ENCODE peak calls at places on chromosomes 11 and 22, in six cellular contexts. One of them, this sample, is unnamed.

GRCh38 chr11:116707746-116708145 is 65.0 kb downstream of the BUD13 start:
- DNase-seq in trophoblast cell: no peak
- DNase-seq in mesenchymal stem cell: no peak
- DNase-seq in H1: no peak
- DNase-seq in H9: no peak
- DNase-seq in IMR-90: no peak
- DNase-seq in this sample: no peak

GRCh38 chr22:35227248-35227647 is 30.0 kb upstream of the HMGXB4 start:
- DNase-seq in H1: no peak
- DNase-seq in H9: no peak
- DNase-seq in IMR-90: no peak
- DNase-seq in trophoblast cell: no peak
- DNase-seq in mesenchymal stem cell: no peak
- DNase-seq in this sample: no peak

GRCh38 chr11:112163875-112164521 is at the start of gene IL18:
- DNase-seq in IMR-90: no peak
- DNase-seq in mesenchymal stem cell: peak
- DNase-seq in H9: peak
- DNase-seq in trophoblast cell: peak
- DNase-seq in H1: no peak
- DNase-seq in this sample: no peak

GRCh38 chr11:69700278-69701140 is 3.3 kb downstream of the FGF19 start:
- DNase-seq in H1: no peak
- DNase-seq in mesenchymal stem cell: peak
- DNase-seq in IMR-90: peak
- DNase-seq in trophoblast cell: no peak
- DNase-seq in H9: peak
- DNase-seq in this sample: no peak

GRCh38 chr11:69293819-69294505 is at the start of gene MYEOV:
- DNase-seq in IMR-90: no peak
- DNase-seq in trophoblast cell: peak
- DNase-seq in H9: peak
- DNase-seq in H1: peak
- DNase-seq in mesenchymal stem cell: peak
- DNase-seq in this sample: no peak

GRCh38 chr11:3849297-3849874 is 6.1 kb upstream of the STIM1 start:
- DNase-seq in trophoblast cell: peak
- DNase-seq in H9: no peak
- DNase-seq in H1: no peak
- DNase-seq in mesenchymal stem cell: peak
- DNase-seq in IMR-90: peak
- DNase-seq in this sample: peak

GRCh38 chr11:28756977-28757376 is 648.8 kb downstream of the METTL15 start:
- DNase-seq in trophoblast cell: no peak
- DNase-seq in H9: no peak
- DNase-seq in IMR-90: peak
- DNase-seq in H1: no peak
- DNase-seq in mesenchymal stem cell: peak
- DNase-seq in this sample: no peak

GRCh38 chr11:24286238-24286637 is 210.6 kb upstream of the LUZP2 start:
- DNase-seq in mesenchymal stem cell: peak
- DNase-seq in H9: no peak
- DNase-seq in H1: no peak
- DNase-seq in IMR-90: no peak
- DNase-seq in trophoblast cell: no peak
- DNase-seq in this sample: no peak

GRCh38 chr22:30270841-30271240 is 4.2 kb upstream of the OSM start:
- DNase-seq in H9: no peak
- DNase-seq in IMR-90: peak
- DNase-seq in mesenchymal stem cell: peak
- DNase-seq in trophoblast cell: peak
- DNase-seq in H1: no peak
- DNase-seq in this sample: no peak

GRCh38 chr11:66443602-66444001 is 5.0 kb upstream of the MRPL11 start:
- DNase-seq in H1: no peak
- DNase-seq in H9: no peak
- DNase-seq in mesenchymal stem cell: peak
- DNase-seq in trophoblast cell: no peak
- DNase-seq in IMR-90: peak
- DNase-seq in this sample: no peak

GRCh38 chr11:112651345-112651744 is 309.9 kb upstream of the NCAM1 start:
- DNase-seq in mesenchymal stem cell: no peak
- DNase-seq in IMR-90: no peak
- DNase-seq in H1: no peak
- DNase-seq in trophoblast cell: no peak
- DNase-seq in H9: no peak
- DNase-seq in this sample: no peak

GRCh38 chr22:20280866-20281265 is 12.7 kb upstream of the RTN4R start:
- DNase-seq in mesenchymal stem cell: no peak
- DNase-seq in trophoblast cell: no peak
- DNase-seq in H9: no peak
- DNase-seq in H1: no peak
- DNase-seq in IMR-90: no peak
- DNase-seq in this sample: no peak

GRCh38 chr11:47175746-47176327 is 842 bp downstream of the ARFGAP2 start:
- DNase-seq in mesenchymal stem cell: no peak
- DNase-seq in H9: no peak
- DNase-seq in H1: no peak
- DNase-seq in trophoblast cell: peak
- DNase-seq in IMR-90: no peak
- DNase-seq in this sample: no peak

GRCh38 chr11:13959001-13959400 is 3.5 kb upstream of the SPON1 start:
- DNase-seq in H1: no peak
- DNase-seq in IMR-90: no peak
- DNase-seq in H9: no peak
- DNase-seq in trophoblast cell: no peak
- DNase-seq in mesenchymal stem cell: no peak
- DNase-seq in this sample: no peak

GRCh38 chr11:15903246-15903645 is 453.1 kb downstream of the SOX6 start:
- DNase-seq in H9: no peak
- DNase-seq in H1: no peak
- DNase-seq in trophoblast cell: peak
- DNase-seq in IMR-90: no peak
- DNase-seq in mesenchymal stem cell: no peak
- DNase-seq in this sample: no peak

GRCh38 chr11:66429983-66430602 is 8.6 kb downstream of the MRPL11 start:
- DNase-seq in H9: peak
- DNase-seq in trophoblast cell: peak
- DNase-seq in IMR-90: peak
- DNase-seq in mesenchymal stem cell: peak
- DNase-seq in H1: peak
- DNase-seq in this sample: peak

GRCh38 chr11:126400019-126400962 is 44.8 kb downstream of the ST3GAL4 start:
- DNase-seq in IMR-90: no peak
- DNase-seq in H1: no peak
- DNase-seq in H9: no peak
- DNase-seq in mesenchymal stem cell: no peak
- DNase-seq in trophoblast cell: no peak
- DNase-seq in this sample: no peak

GRCh38 chr11:130519128-130519932 is 70.9 kb downstream of the ADAMTS15 start:
- DNase-seq in mesenchymal stem cell: no peak
- DNase-seq in IMR-90: no peak
- DNase-seq in H9: no peak
- DNase-seq in trophoblast cell: no peak
- DNase-seq in H1: no peak
- DNase-seq in this sample: no peak

GRCh38 chr22:46149998-46150549 is at the start of gene PPARA:
- DNase-seq in H1: no peak
- DNase-seq in H9: peak
- DNase-seq in IMR-90: peak
- DNase-seq in mesenchymal stem cell: peak
- DNase-seq in trophoblast cell: peak
- DNase-seq in this sample: peak

GRCh38 chr11:26805001-26805400 is 83.1 kb upstream of the SLC5A12 start:
- DNase-seq in H1: no peak
- DNase-seq in IMR-90: no peak
- DNase-seq in mesenchymal stem cell: peak
- DNase-seq in trophoblast cell: no peak
- DNase-seq in H9: no peak
- DNase-seq in this sample: no peak

GRCh38 chr22:31345331-31346254 is 553 bp downstream of the PATZ1 start:
- DNase-seq in H1: peak
- DNase-seq in mesenchymal stem cell: peak
- DNase-seq in H9: peak
- DNase-seq in trophoblast cell: peak
- DNase-seq in IMR-90: peak
- DNase-seq in this sample: peak

GRCh38 chr11:94746721-94747120 is 21.4 kb upstream of the AMOTL1 start:
- DNase-seq in mesenchymal stem cell: no peak
- DNase-seq in trophoblast cell: peak
- DNase-seq in H1: no peak
- DNase-seq in IMR-90: no peak
- DNase-seq in H9: no peak
- DNase-seq in this sample: no peak

GRCh38 chr11:107563702-107564101 is 1.8 kb downstream of the ALKBH8 start:
- DNase-seq in H9: no peak
- DNase-seq in IMR-90: peak
- DNase-seq in H1: no peak
- DNase-seq in mesenchymal stem cell: peak
- DNase-seq in trophoblast cell: peak
- DNase-seq in this sample: no peak

GRCh38 chr11:34492806-34493414 is 20.7 kb downstream of the ELF5 start:
- DNase-seq in IMR-90: peak
- DNase-seq in trophoblast cell: peak
- DNase-seq in mesenchymal stem cell: peak
- DNase-seq in H1: peak
- DNase-seq in H9: peak
- DNase-seq in this sample: peak

GRCh38 chr11:14422052-14422813 is 63.2 kb upstream of the RRAS2 start:
- DNase-seq in H9: peak
- DNase-seq in H1: peak
- DNase-seq in mesenchymal stem cell: peak
- DNase-seq in trophoblast cell: peak
- DNase-seq in IMR-90: peak
- DNase-seq in this sample: peak

GRCh38 chr11:432501-433100 is 9.2 kb downstream of the ANO9 start:
- DNase-seq in IMR-90: no peak
- DNase-seq in trophoblast cell: no peak
- DNase-seq in H9: no peak
- DNase-seq in mesenchymal stem cell: no peak
- DNase-seq in H1: no peak
- DNase-seq in this sample: no peak

GRCh38 chr11:431921-432320 is 9.9 kb downstream of the ANO9 start:
- DNase-seq in IMR-90: no peak
- DNase-seq in H9: no peak
- DNase-seq in mesenchymal stem cell: no peak
- DNase-seq in H1: no peak
- DNase-seq in trophoblast cell: no peak
- DNase-seq in this sample: no peak

GRCh38 chr11:434496-434895 is 7.3 kb downstream of the ANO9 start:
- DNase-seq in IMR-90: no peak
- DNase-seq in mesenchymal stem cell: no peak
- DNase-seq in H9: no peak
- DNase-seq in trophoblast cell: no peak
- DNase-seq in H1: no peak
- DNase-seq in this sample: no peak

GRCh38 chr11:433641-434040 is 8.2 kb downstream of the ANO9 start:
- DNase-seq in trophoblast cell: no peak
- DNase-seq in H9: no peak
- DNase-seq in IMR-90: no peak
- DNase-seq in mesenchymal stem cell: no peak
- DNase-seq in H1: no peak
- DNase-seq in this sample: no peak

GRCh38 chr11:433111-433510 is 8.7 kb downstream of the ANO9 start:
- DNase-seq in H9: no peak
- DNase-seq in mesenchymal stem cell: no peak
- DNase-seq in trophoblast cell: no peak
- DNase-seq in IMR-90: no peak
- DNase-seq in H1: no peak
- DNase-seq in this sample: no peak
- H4K91ac ChIP-seq in H9: no peak
- H4K91ac ChIP-seq in mesenchymal stem cell: no peak
- H4K91ac ChIP-seq in trophoblast cell: no peak
- H4K91ac ChIP-seq in IMR-90: no peak
- H4K91ac ChIP-seq in H1: no peak
- H4K91ac ChIP-seq in this sample: no peak

GRCh38 chr11:57823859-57824258 is 62.3 kb downstream of the CTNND1 start:
- DNase-seq in H9: no peak
- DNase-seq in trophoblast cell: no peak
- DNase-seq in H1: no peak
- DNase-seq in IMR-90: no peak
- DNase-seq in mesenchymal stem cell: no peak
- DNase-seq in this sample: no peak
- H4K91ac ChIP-seq in H9: no peak
- H4K91ac ChIP-seq in trophoblast cell: no peak
- H4K91ac ChIP-seq in H1: no peak
- H4K91ac ChIP-seq in IMR-90: no peak
- H4K91ac ChIP-seq in mesenchymal stem cell: no peak
- H4K91ac ChIP-seq in this sample: no peak

DNA sequence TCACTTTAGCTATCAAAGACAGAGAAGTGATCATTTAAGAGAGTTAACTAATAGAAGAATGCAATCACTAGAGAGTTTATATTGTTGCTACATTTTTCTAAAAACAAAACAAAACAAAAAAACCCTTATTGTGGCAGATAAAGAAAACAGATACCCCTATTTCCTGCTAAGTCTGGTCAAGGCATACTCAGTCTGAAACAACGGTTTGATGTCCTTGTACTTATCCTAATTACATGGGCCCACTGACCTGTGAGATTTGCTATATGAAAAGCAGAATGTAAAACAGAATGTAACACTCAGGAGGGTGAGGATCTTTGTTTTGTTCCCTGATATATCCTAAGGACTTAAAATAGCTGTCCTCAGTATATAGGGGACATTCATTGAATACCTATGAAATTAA is 24.6 kb downstream of the MAML2 start:
- DNase-seq in H1: no peak
- DNase-seq in mesenchymal stem cell: no peak
- DNase-seq in IMR-90: no peak
- DNase-seq in H9: no peak
- DNase-seq in trophoblast cell: no peak
- DNase-seq in this sample: no peak
- H4K91ac ChIP-seq in H1: no peak
- H4K91ac ChIP-seq in mesenchymal stem cell: no peak
- H4K91ac ChIP-seq in IMR-90: no peak
- H4K91ac ChIP-seq in H9: no peak
- H4K91ac ChIP-seq in trophoblast cell: no peak
- H4K91ac ChIP-seq in this sample: no peak

GRCh38 chr22:48947636-48948035 is 880.0 kb downstream of the BRD1 start:
- DNase-seq in IMR-90: no peak
- DNase-seq in mesenchymal stem cell: no peak
- DNase-seq in trophoblast cell: no peak
- DNase-seq in H9: no peak
- DNase-seq in H1: no peak
- DNase-seq in this sample: no peak

GRCh38 chr22:48950151-48950915 is 877.3 kb downstream of the BRD1 start:
- DNase-seq in IMR-90: no peak
- DNase-seq in mesenchymal stem cell: no peak
- DNase-seq in H9: peak
- DNase-seq in H1: no peak
- DNase-seq in trophoblast cell: no peak
- DNase-seq in this sample: no peak

GRCh38 chr22:48945621-48946458 is 881.8 kb downstream of the BRD1 start:
- DNase-seq in H9: peak
- DNase-seq in IMR-90: no peak
- DNase-seq in H1: no peak
- DNase-seq in mesenchymal stem cell: no peak
- DNase-seq in trophoblast cell: no peak
- DNase-seq in this sample: no peak

GRCh38 chr22:48949375-48950149 is 878.1 kb downstream of the BRD1 start:
- DNase-seq in H9: peak
- DNase-seq in trophoblast cell: no peak
- DNase-seq in IMR-90: no peak
- DNase-seq in mesenchymal stem cell: no peak
- DNase-seq in H1: no peak
- DNase-seq in this sample: no peak

GRCh38 chr22:48948575-48949170 is 879.0 kb downstream of the BRD1 start:
- DNase-seq in H9: peak
- DNase-seq in H1: no peak
- DNase-seq in IMR-90: no peak
- DNase-seq in mesenchymal stem cell: no peak
- DNase-seq in trophoblast cell: no peak
- DNase-seq in this sample: no peak
- H4K91ac ChIP-seq in H9: no peak
- H4K91ac ChIP-seq in H1: no peak
- H4K91ac ChIP-seq in IMR-90: no peak
- H4K91ac ChIP-seq in mesenchymal stem cell: no peak
- H4K91ac ChIP-seq in trophoblast cell: no peak
- H4K91ac ChIP-seq in this sample: no peak

This sample was measured in neuronal stem cell.